ENCODE peak calls at places on chromosomes 6 and 20, in six cellular contexts. H, Q, B, N, U and I are unnamed samples.

GRCh38 chr20:63658749-63659187 is 656 bp downstream of the RTEL1 start:
- DNase-seq in H (no peak), Q (no peak), B (peak), N (peak), U (no peak), I (no peak)

GRCh38 chr6:108114861-108115597 is 40.5 kb upstream of the OSTM1 start:
- DNase-seq in H (peak), Q (no peak), B (peak), N (no peak), U (no peak), I (peak)

GRCh38 chr6:311679-312220 is 19.5 kb downstream of the DUSP22 start:
- DNase-seq in H (no peak), Q (no peak), B (no peak), N (no peak), U (no peak), I (no peak)

GRCh38 chr6:106804238-106805016 is 170.1 kb downstream of the CD24 start:
- DNase-seq in H (peak), Q (no peak), B (no peak), N (no peak), U (no peak), I (no peak)

GRCh38 chr6:36246511-36247268 is 23.2 kb upstream of the PNPLA1 start:
- DNase-seq in H (no peak), Q (no peak), B (no peak), N (no peak), U (no peak), I (no peak)

GRCh38 chr6:90175627-90176538 is 120.8 kb downstream of the BACH2 start:
- DNase-seq in H (no peak), Q (peak), B (no peak), N (no peak), U (peak), I (no peak)

GRCh38 chr6:160962835-160963623 is 28.5 kb upstream of the MAP3K4 start:
- DNase-seq in H (no peak), Q (no peak), B (no peak), N (no peak), U (no peak), I (no peak)

GRCh38 chr6:4340544-4340943 is 205.2 kb upstream of the ECI2 start:
- DNase-seq in H (no peak), Q (no peak), B (no peak), N (no peak), U (no peak), I (no peak)

GRCh38 chr6:161038229-161039003 is 46.8 kb downstream of the MAP3K4 start:
- DNase-seq in H (no peak), Q (no peak), B (peak), N (no peak), U (no peak), I (no peak)

GRCh38 chr20:25227317-25227831 is 20.5 kb upstream of the PYGB start:
- DNase-seq in H (no peak), Q (no peak), B (peak), N (no peak), U (no peak), I (no peak)

GRCh38 chr6:56839533-56840183 is 115.2 kb upstream of the BEND6 start:
- DNase-seq in H (no peak), Q (no peak), B (no peak), N (no peak), U (no peak), I (no peak)

GRCh38 chr6:93684339-93684738 is 265.0 kb upstream of the EPHA7 start:
- DNase-seq in H (no peak), Q (no peak), B (no peak), N (no peak), U (no peak), I (peak)